ENCODE peak calls at places on chromosomes 3 and 15, in five cellular contexts. V, Q, Y, R and G are unnamed samples.
A peak's percentile ranks its signal among the peaks of the same experiment; 100 is the strongest.

GRCh38 chr3:95297586-95297985 is 1234.7 kb downstream of the NSUN3 start:
- DNase-seq in Q (no peak), R (no peak), V (no peak), Y (no peak), G (no peak)

GRCh38 chr15:42147431-42147735 is 9.1 kb downstream of the PLA2G4F start:
- DNase-seq in R (no peak), Y (no peak), Q (no peak), V (no peak), G (no peak)

GRCh38 chr3:23748398-23749110 is 57.2 kb upstream of the UBE2E1 start:
- DNase-seq in V (peak; percentile 23), Q (peak; percentile 76), R (no peak), Y (no peak), G (peak; percentile 57)

GRCh38 chr3:178060406-178060805 is 475.8 kb upstream of the KCNMB2 start:
- DNase-seq in R (no peak), Q (peak; percentile 74), V (peak; percentile 15), Y (no peak), G (no peak)

GRCh38 chr3:197513953-197514785 is 41.6 kb downstream of the BDH1 start:
- DNase-seq in Y (no peak), V (no peak), Q (no peak), R (no peak), G (no peak)

GRCh38 chr3:13484861-13485590 is 4.9 kb downstream of the HDAC11 start:
- DNase-seq in Q (peak; percentile 74), Y (no peak), V (peak; percentile 34), R (no peak), G (peak; percentile 82)

GRCh38 chr3:126109146-126109859 is 25.4 kb upstream of the SLC41A3 start:
- DNase-seq in Q (no peak), V (no peak), R (no peak), Y (no peak), G (no peak)

GRCh38 chr3:102233881-102234280 is 200.9 kb upstream of the ZPLD1 start:
- DNase-seq in R (no peak), V (no peak), Q (no peak), Y (no peak), G (no peak)

GRCh38 chr15:36589971-36590370 is 10.5 kb downstream of the CDIN1 start:
- DNase-seq in Y (no peak), V (peak; percentile 32), R (no peak), Q (peak; percentile 39), G (peak; percentile 46)

GRCh38 chr15:84857418-84858004 is 27.0 kb upstream of the SLC28A1 start:
- DNase-seq in V (no peak), Q (no peak), Y (no peak), R (no peak), G (no peak)

GRCh38 chr3:29705906-29706507 is 425.1 kb downstream of the RBMS3 start:
- DNase-seq in R (no peak), V (no peak), Q (no peak), Y (no peak), G (peak; percentile 82)